ENCODE peak calls at places on chromosomes 6 and 20, in four cellular contexts. One of them, this sample, is unnamed.

GRCh38 chr20:60921021-60921622 is 330.9 kb upstream of the CDH4 start:
- DNase-seq in H1: no peak
- DNase-seq in HCT116: no peak
- DNase-seq in HepG2: peak
- DNase-seq in this sample: peak

GRCh38 chr6:55131616-55132015 is 42.7 kb upstream of the HCRTR2 start:
- DNase-seq in HepG2: no peak
- DNase-seq in H1: no peak
- DNase-seq in HCT116: no peak
- DNase-seq in this sample: no peak

GRCh38 chr20:9945406-9945805 is 89.4 kb upstream of the ANKEF1 start:
- DNase-seq in HCT116: peak
- DNase-seq in H1: no peak
- DNase-seq in HepG2: no peak
- DNase-seq in this sample: no peak

GRCh38 chr6:57432919-57433684 is 115.7 kb downstream of the PRIM2 start:
- DNase-seq in H1: no peak
- DNase-seq in HepG2: no peak
- DNase-seq in HCT116: no peak
- DNase-seq in this sample: no peak

GRCh38 chr6:91029211-91029610 is 442.3 kb upstream of the MAP3K7 start:
- DNase-seq in HCT116: no peak
- DNase-seq in H1: no peak
- DNase-seq in HepG2: no peak
- DNase-seq in this sample: no peak

GRCh38 chr6:4491501-4492260 is 284.5 kb upstream of the CDYL start:
- DNase-seq in H1: no peak
- DNase-seq in HepG2: no peak
- DNase-seq in HCT116: no peak
- DNase-seq in this sample: no peak

GRCh38 chr6:52361347-52361944 is 505 bp upstream of the PAQR8 start:
- DNase-seq in HepG2: no peak
- DNase-seq in HCT116: no peak
- DNase-seq in H1: no peak
- DNase-seq in this sample: peak

GRCh38 chr6:46014511-46015118 is 1.0 kb downstream of the CLIC5 start:
- DNase-seq in HCT116: no peak
- DNase-seq in HepG2: no peak
- DNase-seq in H1: peak
- DNase-seq in this sample: no peak

GRCh38 chr6:75402296-75402695 is 91.3 kb downstream of the FILIP1 start:
- DNase-seq in HepG2: no peak
- DNase-seq in HCT116: peak
- DNase-seq in H1: no peak
- DNase-seq in this sample: no peak

DNA sequence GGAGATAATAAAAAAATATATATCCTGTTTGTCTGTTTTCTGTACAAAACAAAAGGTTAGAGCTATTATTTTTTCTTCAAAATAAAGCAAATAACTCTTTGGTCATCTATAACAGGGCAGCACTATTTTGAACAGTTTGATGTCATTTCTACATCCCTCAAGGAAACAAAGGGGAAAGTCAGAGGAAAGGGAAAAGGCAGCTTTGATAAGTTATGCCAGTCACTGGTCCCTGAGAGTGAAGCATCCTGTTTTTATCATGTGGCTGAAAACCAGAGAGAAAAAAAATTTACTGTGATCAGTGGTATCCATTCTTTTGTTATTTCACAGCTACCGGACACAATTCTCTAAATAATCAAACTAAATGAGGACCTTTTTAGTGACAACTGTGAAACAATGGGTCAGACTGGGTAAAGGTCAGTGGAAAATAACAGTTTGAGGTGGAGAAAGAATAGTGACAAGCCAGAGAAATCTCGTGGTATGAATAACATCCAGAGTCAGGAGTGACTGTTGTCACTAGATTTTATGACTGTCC is 356.0 kb downstream of the HDGFL1 start:
- DNase-seq in H1: no peak
- DNase-seq in HCT116: no peak
- DNase-seq in HepG2: no peak
- DNase-seq in this sample: no peak
- TF ChIP-seq FOSL1 in H1: no peak
- TF ChIP-seq FOSL1 in HCT116: no peak
- TF ChIP-seq FOSL1 in HepG2: no peak
- TF ChIP-seq FOSL1 in this sample: no peak

DNA sequence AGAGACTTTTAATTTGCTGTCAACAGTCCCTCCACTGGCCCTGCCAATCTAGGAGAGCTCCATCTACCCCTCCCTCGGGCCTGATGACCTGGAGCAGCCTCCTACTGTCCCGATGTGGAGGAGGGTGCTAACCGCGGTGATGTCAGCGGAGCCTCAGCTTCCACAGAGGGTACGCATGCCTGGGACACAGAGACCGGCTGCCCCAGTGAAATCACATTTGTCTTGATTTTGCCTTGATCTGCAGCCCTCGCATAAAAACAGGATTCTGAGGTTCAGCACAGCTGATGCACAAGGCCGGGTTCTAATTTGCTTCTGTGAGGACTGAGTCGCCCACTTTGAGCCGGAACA is 77.6 kb downstream of the STK35 start:
- DNase-seq in H1: no peak
- DNase-seq in HCT116: no peak
- DNase-seq in HepG2: no peak
- DNase-seq in this sample: no peak
- TF ChIP-seq FOSL1 in H1: no peak
- TF ChIP-seq FOSL1 in HCT116: no peak
- TF ChIP-seq FOSL1 in HepG2: no peak
- TF ChIP-seq FOSL1 in this sample: no peak

GRCh38 chr6:40391086-40391485 is 196.1 kb downstream of the LRFN2 start:
- DNase-seq in HepG2: no peak
- DNase-seq in HCT116: no peak
- DNase-seq in H1: peak
- DNase-seq in this sample: no peak
- TF ChIP-seq FOSL1 in HepG2: no peak
- TF ChIP-seq FOSL1 in HCT116: no peak
- TF ChIP-seq FOSL1 in H1: no peak
- TF ChIP-seq FOSL1 in this sample: no peak

DNA sequence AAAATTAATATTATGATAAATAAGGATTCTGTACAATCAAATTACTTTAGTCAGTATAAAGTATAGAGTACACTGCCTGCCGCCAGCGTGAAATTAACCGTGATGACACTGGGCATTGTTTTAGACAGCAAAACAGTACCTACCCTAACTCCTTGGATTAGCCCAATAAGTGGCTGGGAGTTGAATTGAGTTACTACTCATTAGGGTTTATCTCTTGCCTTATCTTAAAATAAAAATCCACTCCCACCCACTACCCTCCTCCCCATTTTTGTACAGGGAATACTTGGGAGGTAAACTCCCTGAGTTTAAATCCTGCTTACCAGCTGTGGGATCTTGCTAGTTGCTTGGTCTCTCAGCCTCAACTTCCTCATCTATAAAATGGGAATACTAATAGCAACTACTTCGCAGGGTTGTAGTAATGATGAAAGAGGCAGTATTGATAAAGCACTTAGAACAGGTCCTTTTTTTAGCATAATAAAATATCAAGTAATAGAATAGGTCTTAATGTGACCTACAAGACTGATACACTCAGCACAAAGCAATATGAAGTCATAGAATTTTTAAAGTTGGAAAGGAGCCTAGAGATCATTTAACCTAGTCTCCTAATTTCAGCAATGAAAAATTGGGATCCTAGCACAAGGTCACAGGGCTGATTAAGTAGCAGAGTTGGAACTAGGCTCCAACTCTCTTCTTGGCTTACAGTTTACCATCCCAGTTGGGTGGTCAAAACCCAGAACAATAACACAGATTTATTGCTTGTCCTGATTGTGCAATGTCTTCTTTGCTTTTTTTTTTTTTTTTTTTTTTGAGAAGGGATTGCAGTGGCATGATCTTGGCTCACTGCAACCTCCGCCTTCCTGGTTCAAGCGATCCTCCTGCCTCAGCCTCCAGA is 23.8 kb downstream of the PHACTR2 start:
- DNase-seq in HepG2: no peak
- DNase-seq in HCT116: no peak
- DNase-seq in H1: no peak
- DNase-seq in this sample: no peak
- TF ChIP-seq FOSL1 in HepG2: no peak
- TF ChIP-seq FOSL1 in HCT116: no peak
- TF ChIP-seq FOSL1 in H1: no peak
- TF ChIP-seq FOSL1 in this sample: no peak

GRCh38 chr6:100300221-100300736 is 164.4 kb downstream of the SIM1 start:
- DNase-seq in HepG2: peak
- DNase-seq in HCT116: peak
- DNase-seq in H1: no peak
- DNase-seq in this sample: no peak

GRCh38 chr6:100301731-100302130 is 163.0 kb downstream of the SIM1 start:
- DNase-seq in HepG2: no peak
- DNase-seq in HCT116: no peak
- DNase-seq in H1: no peak
- DNase-seq in this sample: no peak

GRCh38 chr6:100296810-100297544 is 167.7 kb downstream of the SIM1 start:
- DNase-seq in H1: no peak
- DNase-seq in HCT116: peak
- DNase-seq in HepG2: peak
- DNase-seq in this sample: no peak
- TF ChIP-seq FOSL1 in H1: no peak
- TF ChIP-seq FOSL1 in HCT116: peak
- TF ChIP-seq FOSL1 in HepG2: no peak
- TF ChIP-seq FOSL1 in this sample: no peak

GRCh38 chr6:139146317-139146726 is 11.4 kb downstream of the HECA start:
- DNase-seq in H1: no peak
- DNase-seq in HepG2: no peak
- DNase-seq in HCT116: no peak
- DNase-seq in this sample: no peak
- TF ChIP-seq FOSL1 in H1: no peak
- TF ChIP-seq FOSL1 in HepG2: no peak
- TF ChIP-seq FOSL1 in HCT116: no peak
- TF ChIP-seq FOSL1 in this sample: no peak

DNA sequence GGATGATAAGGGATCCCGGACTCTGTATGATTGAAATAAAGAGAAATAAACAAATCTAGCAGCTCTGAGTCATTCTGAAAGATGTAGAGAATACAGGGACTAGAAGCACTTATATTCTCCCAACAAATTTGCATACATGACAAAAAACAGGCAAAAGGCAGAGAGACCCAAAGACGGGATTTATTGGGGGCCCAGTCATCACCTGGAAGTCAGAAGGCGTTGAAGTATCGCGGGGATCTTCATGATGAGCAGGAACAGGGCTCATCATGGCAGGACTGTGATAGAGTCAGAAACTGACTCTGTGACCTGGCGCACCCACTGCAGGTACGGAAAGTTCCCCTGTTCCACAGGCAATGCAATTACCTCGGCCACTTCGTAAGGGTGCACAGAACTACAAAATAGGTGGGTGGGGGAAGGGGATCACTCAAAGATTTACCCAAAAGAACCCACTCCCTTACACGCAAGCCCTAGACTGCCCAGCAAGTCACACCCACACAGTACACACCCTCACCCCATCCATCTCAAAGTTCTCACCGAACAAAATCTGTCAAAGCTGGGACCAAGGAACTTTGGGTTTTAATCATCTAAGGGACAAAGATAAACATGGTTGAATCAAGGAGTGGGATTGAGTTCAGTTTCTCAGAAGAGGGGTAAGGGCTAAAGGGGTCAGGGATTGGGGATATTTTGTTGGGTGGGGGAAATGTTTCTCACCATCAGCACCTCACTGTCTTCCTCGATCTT is 1.4 kb downstream of the CUTA start:
- DNase-seq in HCT116: no peak
- DNase-seq in HepG2: no peak
- DNase-seq in H1: no peak
- DNase-seq in this sample: no peak
- TF ChIP-seq FOSL1 in HCT116: no peak
- TF ChIP-seq FOSL1 in HepG2: no peak
- TF ChIP-seq FOSL1 in H1: no peak
- TF ChIP-seq FOSL1 in this sample: no peak

DNA sequence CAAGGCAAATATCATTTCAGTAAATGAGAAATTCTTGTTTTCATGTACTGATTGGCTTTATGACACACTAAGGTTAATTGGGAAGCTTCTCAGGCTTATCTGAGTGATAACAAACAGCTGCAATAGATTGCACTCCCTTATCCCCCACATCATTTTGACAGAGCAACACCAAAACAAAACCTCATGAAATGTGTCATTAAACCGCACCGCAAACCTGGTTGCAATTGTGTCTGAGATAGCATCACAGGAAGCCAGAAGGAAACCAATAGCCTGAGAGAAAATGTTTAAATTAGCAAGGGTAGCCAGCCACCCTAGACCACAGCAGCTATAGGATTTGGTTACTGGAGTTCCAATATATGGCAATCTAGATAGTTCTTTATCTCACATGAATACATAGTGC is 31.6 kb upstream of the LAMA4 start:
- DNase-seq in HepG2: no peak
- DNase-seq in H1: no peak
- DNase-seq in HCT116: no peak
- DNase-seq in this sample: no peak
- TF ChIP-seq FOSL1 in HepG2: no peak
- TF ChIP-seq FOSL1 in H1: no peak
- TF ChIP-seq FOSL1 in HCT116: no peak
- TF ChIP-seq FOSL1 in this sample: no peak

GRCh38 chr6:127578900-127579299 is 1.9 kb downstream of the C6orf58 start:
- DNase-seq in HCT116: no peak
- DNase-seq in HepG2: no peak
- DNase-seq in H1: no peak
- DNase-seq in this sample: no peak
- TF ChIP-seq FOSL1 in HCT116: no peak
- TF ChIP-seq FOSL1 in HepG2: no peak
- TF ChIP-seq FOSL1 in H1: no peak
- TF ChIP-seq FOSL1 in this sample: no peak